ENCODE peak calls at places on chromosomes 2 and 18, in seven cellular contexts. I, O, F, V, L, E and W are unnamed samples. For H3K4me1, the result is how much of the 10 kb centered on the place peaks cover.

GRCh38 chr18:31657823-31658669 is 26.3 kb downstream of the B4GALT6 start:
- DNase-seq in L (no peak), O (no peak), V (no peak), F (no peak), I (no peak), E (no peak), W (no peak)

GRCh38 chr2:160010361-160011145 is 51.9 kb downstream of the PLA2R1 start:
- DNase-seq in E (no peak), I (no peak), V (no peak), L (peak), F (no peak), O (no peak), W (no peak)

GRCh38 chr2:37916512-37917082 is 8.5 kb upstream of the RMDN2 start:
- DNase-seq in O (no peak), L (peak), I (peak), V (peak), F (peak), E (no peak), W (no peak)

GRCh38 chr2:215370116-215370965 is 58.5 kb downstream of the ATIC start:
- DNase-seq in F (no peak), L (no peak), V (no peak), O (no peak), E (no peak), I (no peak), W (no peak)

GRCh38 chr18:72155327-72155726 is 388.8 kb downstream of the CBLN2 start:
- DNase-seq in F (no peak), E (no peak), V (no peak), L (no peak), I (no peak), O (no peak), W (no peak)

GRCh38 chr2:235854276-235854675 is 313.9 kb downstream of the GBX2 start:
- DNase-seq in V (no peak), F (no peak), I (no peak), O (no peak), L (no peak), E (no peak), W (no peak)

GRCh38 chr2:30249354-30249753 is 18.0 kb downstream of the LBH start:
- DNase-seq in E (no peak), I (no peak), O (no peak), L (no peak), F (no peak), V (no peak), W (no peak)

GRCh38 chr2:24183369-24184069 is 8.7 kb downstream of the FAM228A start:
- DNase-seq in O (no peak), I (no peak), L (no peak), E (no peak), V (no peak), F (peak), W (no peak)

GRCh38 chr2:177923323-177923722 is 149.3 kb downstream of the PDE11A start:
- DNase-seq in V (no peak), I (no peak), O (no peak), L (no peak), F (no peak), E (no peak), W (no peak)
- H3K4me1 ChIP-seq in V (under half), I (under half), O (under half), L (under half), F (under half), E (under half), W (under half)

DNA sequence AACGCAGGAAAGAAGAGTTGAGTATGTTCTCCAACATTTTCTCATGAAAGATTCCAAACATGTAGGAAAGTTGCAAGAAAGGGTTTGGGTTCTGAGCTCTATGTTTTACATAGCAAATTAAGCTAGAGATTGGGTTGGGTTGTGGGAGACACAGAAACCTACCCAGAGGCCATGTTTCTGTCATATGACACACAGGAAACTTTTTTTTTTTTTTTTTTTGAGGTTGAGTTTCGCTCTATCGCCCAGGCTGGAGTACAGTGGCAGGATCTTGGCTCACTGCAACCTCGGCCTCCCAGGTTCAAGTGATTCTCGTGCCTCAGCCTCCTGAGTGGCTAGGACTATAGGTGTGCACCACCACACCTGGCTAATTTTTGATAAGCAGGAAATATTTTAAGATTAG is 57.6 kb downstream of the DOCK10 start:
- DNase-seq in E (no peak), O (no peak), V (no peak), I (no peak), F (no peak), L (no peak), W (no peak)
- H3K4me1 ChIP-seq in E (under half), O (half or more), V (under half), I (under half), F (under half), L (under half), W (under half)

DNA sequence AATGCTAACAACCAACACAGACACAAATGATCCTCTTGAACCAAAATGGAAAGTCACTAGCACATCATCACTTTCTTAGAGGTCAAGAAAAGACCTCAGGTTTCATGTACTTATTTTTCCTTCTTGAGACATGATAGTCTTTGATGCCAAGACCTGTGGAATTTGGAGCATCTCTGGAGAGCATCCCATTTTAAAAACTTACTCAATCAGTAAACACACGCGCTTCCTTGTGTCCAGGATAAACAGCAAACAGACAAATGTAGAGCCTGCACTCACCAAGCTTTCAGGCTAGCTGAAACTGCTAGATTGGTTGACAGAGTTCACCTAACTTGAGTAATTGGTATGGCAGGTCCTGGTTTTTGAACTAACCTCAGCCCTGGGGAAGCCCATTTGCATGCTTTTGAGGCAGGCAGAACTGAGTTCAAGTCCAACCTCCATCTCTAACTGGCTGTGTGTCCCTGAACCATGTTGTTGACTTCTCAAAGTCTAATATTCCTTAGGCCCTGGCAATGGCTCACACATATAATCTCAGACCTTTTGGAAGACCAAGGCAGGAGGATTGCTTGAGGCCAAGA is 47.6 kb downstream of the KCTD18 start:
- DNase-seq in I (no peak), F (no peak), V (no peak), O (no peak), E (no peak), L (no peak), W (no peak)
- H3K4me1 ChIP-seq in I (under half), F (under half), V (under half), O (under half), E (under half), L (under half), W (under half)

GRCh38 chr2:101818531-101819451 is 121.3 kb downstream of the MAP4K4 start:
- DNase-seq in V (no peak), L (peak), O (no peak), I (no peak), F (no peak), E (no peak), W (no peak)

GRCh38 chr2:101815154-101815553 is 117.6 kb downstream of the MAP4K4 start:
- DNase-seq in F (no peak), V (no peak), I (no peak), L (no peak), E (no peak), O (no peak), W (no peak)

GRCh38 chr2:101816598-101816997 is 119.1 kb downstream of the MAP4K4 start:
- DNase-seq in E (no peak), I (no peak), O (no peak), L (no peak), V (no peak), F (no peak), W (no peak)

GRCh38 chr2:101815739-101816391 is 118.4 kb downstream of the MAP4K4 start:
- DNase-seq in L (peak), O (no peak), I (no peak), E (no peak), V (peak), F (no peak), W (no peak)

DNA sequence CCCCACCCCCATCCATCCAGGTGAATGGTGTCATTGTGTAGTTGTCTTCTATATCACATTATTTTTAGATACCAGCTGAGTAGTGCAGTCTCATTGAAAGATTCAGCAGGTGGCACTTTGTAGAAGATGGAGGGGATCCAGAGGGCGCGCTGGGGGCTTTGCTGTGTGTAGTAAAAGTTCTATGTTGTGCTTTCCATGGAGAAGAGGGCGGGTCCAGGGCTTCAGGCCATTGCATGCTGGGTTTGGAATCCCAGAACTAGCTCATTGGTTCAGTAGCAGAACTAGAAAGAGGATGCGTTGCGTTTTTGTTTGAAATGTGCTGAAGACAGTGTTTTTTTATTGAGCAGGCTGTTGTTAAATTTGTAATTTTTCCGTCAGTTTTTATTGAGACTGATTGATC is 120.0 kb downstream of the MAP4K4 start:
- DNase-seq in E (no peak), O (no peak), F (no peak), L (no peak), I (no peak), V (no peak), W (no peak)
- H3K4me1 ChIP-seq in E (under half), O (under half), F (under half), L (half or more), I (under half), V (half or more), W (under half)

GRCh38 chr2:20580690-20581437 is 70.0 kb downstream of the HS1BP3 start:
- DNase-seq in L (no peak), E (no peak), I (peak), V (peak), O (no peak), F (peak), W (no peak)
- H3K4me1 ChIP-seq in L (under half), E (under half), I (half or more), V (half or more), O (under half), F (half or more), W (under half)

GRCh38 chr2:99471635-99472326 is 18.0 kb downstream of the REV1 start:
- DNase-seq in O (no peak), V (no peak), L (no peak), F (no peak), I (no peak), E (no peak), W (no peak)
- H3K4me1 ChIP-seq in O (under half), V (half or more), L (under half), F (under half), I (under half), E (under half), W (under half)

GRCh38 chr2:64988420-64989125 is 626 bp upstream of the SLC1A4 start:
- DNase-seq in O (peak), E (peak), F (peak), L (peak), I (peak), V (peak), W (peak)

GRCh38 chr2:64990823-64991222 is 1.6 kb downstream of the SLC1A4 start:
- DNase-seq in L (peak), O (no peak), E (no peak), F (no peak), I (no peak), V (no peak), W (no peak)

GRCh38 chr2:64987963-64988419 is 1.2 kb upstream of the SLC1A4 start:
- DNase-seq in V (no peak), O (no peak), I (no peak), L (no peak), F (no peak), E (no peak), W (no peak)

GRCh38 chr2:64989982-64990614 is 899 bp downstream of the SLC1A4 start:
- DNase-seq in E (peak), F (no peak), L (peak), V (no peak), O (no peak), I (peak), W (no peak)

GRCh38 chr2:64989126-64989981 is at the start of gene SLC1A4:
- DNase-seq in F (peak), V (peak), I (peak), O (peak), L (peak), E (peak), W (peak)
- H3K4me1 ChIP-seq in F (under half), V (half or more), I (under half), O (under half), L (under half), E (under half), W (under half)

GRCh38 chr18:49175476-49175875 is 224.7 kb upstream of the SMAD7 start:
- DNase-seq in L (no peak), O (no peak), I (no peak), V (no peak), E (no peak), F (no peak), W (no peak)

GRCh38 chr18:49179222-49179621 is 228.5 kb upstream of the SMAD7 start:
- DNase-seq in E (no peak), O (no peak), V (no peak), I (no peak), L (no peak), F (no peak), W (no peak)

GRCh38 chr18:49178736-49179135 is 228.0 kb upstream of the SMAD7 start:
- DNase-seq in I (no peak), O (no peak), E (no peak), F (no peak), L (peak), V (no peak), W (no peak)

GRCh38 chr18:49177071-49177470 is 226.3 kb upstream of the SMAD7 start:
- DNase-seq in E (no peak), F (no peak), O (no peak), I (no peak), L (no peak), V (no peak), W (no peak)

GRCh38 chr18:49177812-49178211 is 227.0 kb upstream of the SMAD7 start:
- DNase-seq in L (peak), I (no peak), F (no peak), O (no peak), V (no peak), E (no peak), W (no peak)
- H3K4me1 ChIP-seq in L (under half), I (under half), F (under half), O (under half), V (under half), E (under half), W (under half)

DNA sequence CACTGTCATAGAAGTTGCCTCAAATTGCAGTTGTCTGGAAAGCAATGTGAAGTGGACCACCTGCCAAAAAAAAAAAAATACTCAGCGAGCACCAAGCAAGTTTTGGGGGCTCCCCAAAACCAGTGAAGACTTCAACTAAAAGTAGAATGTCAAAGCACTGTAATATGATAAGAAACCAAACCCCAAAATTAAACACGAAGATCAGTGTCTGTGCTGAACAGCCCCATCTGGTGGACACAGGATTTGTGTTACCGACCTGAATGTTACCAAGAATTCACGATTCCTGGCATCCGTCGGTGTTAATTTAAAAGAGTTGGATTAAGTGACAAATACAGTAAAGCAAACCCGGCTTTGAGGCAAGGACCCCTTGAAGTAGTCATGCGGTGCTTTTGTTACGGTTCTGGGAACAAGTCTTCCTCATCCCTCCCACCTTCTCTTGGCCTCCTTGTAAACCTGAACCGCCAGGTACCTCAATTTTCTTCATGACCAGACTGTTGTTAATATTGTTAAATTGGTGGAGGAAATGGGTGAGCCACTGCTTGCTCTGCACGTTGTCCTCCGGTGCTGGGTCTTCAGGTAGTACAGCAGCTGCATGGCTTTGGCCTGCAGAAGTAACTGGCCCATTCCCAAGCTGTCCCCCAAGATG is 31.3 kb upstream of the SSB start:
- DNase-seq in L (peak), F (no peak), V (no peak), E (peak), I (no peak), O (peak), W (peak)
- H3K4me1 ChIP-seq in L (under half), F (under half), V (under half), E (under half), I (under half), O (under half), W (under half)